ENCODE peak calls at places on chromosomes 13 and 19, in seven cellular contexts. F is GM12878, R is BJ, T is mammary epithelial cell, D is PC-3, E is esophagus squamous epithelium, V is cardiac muscle cell. C is an unnamed sample.
A peak's percentile ranks its signal among the peaks of the same experiment; 100 is the strongest.

GRCh38 chr19:10984166-10984735 is 23.4 kb downstream of the SMARCA4 start:
- DNase-seq in F (no peak), R (no peak), D (no peak), E (no peak), V (no peak), T (no peak), C (no peak)

GRCh38 chr19:418761-419632 is 10.1 kb upstream of the C2CD4C start:
- DNase-seq in E (no peak), R (no peak), D (no peak), F (no peak), V (no peak), T (no peak), C (no peak)

GRCh38 chr19:57363734-57364181 is 407 bp downstream of the TRAPPC2B start:
- DNase-seq in V (peak; percentile 23), T (no peak), R (no peak), D (no peak), F (no peak), E (no peak), C (no peak)

GRCh38 chr19:33202546-33203507 is 8.7 kb downstream of the LRP3 start:
- DNase-seq in F (no peak), T (no peak), V (no peak), D (no peak), R (no peak), E (no peak), C (no peak)

GRCh38 chr13:44692173-44692713 is 116.1 kb upstream of the TSC22D1 start:
- DNase-seq in V (no peak), T (peak; percentile 52), R (no peak), D (peak; percentile 33), F (no peak), E (no peak), C (no peak)

GRCh38 chr19:8084152-8084551 is 31.6 kb downstream of the CCL25 start:
- DNase-seq in T (no peak), E (no peak), R (no peak), F (no peak), V (no peak), D (no peak), C (no peak)

GRCh38 chr19:41920878-41921277 is 7.4 kb downstream of the ERFL start:
- DNase-seq in V (no peak), E (no peak), D (no peak), F (no peak), T (no peak), R (no peak), C (no peak)

GRCh38 chr19:7442423-7442822 is 46.4 kb downstream of the PEX11G start:
- DNase-seq in E (no peak), F (no peak), D (no peak), R (no peak), T (no peak), V (no peak), C (no peak)

GRCh38 chr19:12800873-12801465 is 631 bp downstream of the PRDX2 start:
- DNase-seq in E (no peak), T (no peak), V (peak; percentile 60), D (peak; percentile 22), R (no peak), F (no peak), C (no peak)

GRCh38 chr13:31200636-31200970 is 828 bp downstream of the B3GLCT start:
- DNase-seq in R (no peak), E (no peak), T (no peak), V (peak; percentile 74), F (no peak), D (peak; percentile 31), C (no peak)

GRCh38 chr13:67438465-67438864 is 208.3 kb upstream of the PCDH9 start:
- DNase-seq in E (no peak), F (no peak), V (peak; percentile 44), D (peak; percentile 4), T (no peak), R (no peak), C (no peak)

GRCh38 chr13:109256866-109257760 is 529.3 kb downstream of the IRS2 start:
- DNase-seq in V (peak; percentile 59), T (peak; percentile 100), R (peak; percentile 94), D (peak; percentile 93), F (no peak), E (no peak), C (no peak)

GRCh38 chr13:111665691-111666095 is 345.3 kb downstream of the TEX29 start:
- DNase-seq in T (no peak), F (no peak), E (no peak), R (no peak), D (no peak), V (no peak), C (no peak)

GRCh38 chr13:83274679-83275078 is 607.6 kb downstream of the SLITRK1 start:
- DNase-seq in D (no peak), V (no peak), E (no peak), T (no peak), F (no peak), R (no peak), C (no peak)

GRCh38 chr19:4555657-4556561 is 3.6 kb downstream of the SEMA6B start:
- DNase-seq in V (no peak), D (peak; percentile 72), E (no peak), R (no peak), T (no peak), F (no peak), C (no peak)

GRCh38 chr19:12779162-12779993 is 4.0 kb upstream of the HOOK2 start:
- DNase-seq in D (peak; percentile 27), F (no peak), V (peak; percentile 58), R (no peak), E (no peak), T (peak; percentile 32), C (peak; percentile 56)

GRCh38 chr19:41545547-41545946 is 30.4 kb upstream of the CEACAM21 start:
- DNase-seq in V (no peak), F (no peak), T (no peak), E (no peak), D (no peak), R (no peak), C (no peak)

GRCh38 chr19:10835089-10835753 is 791 bp downstream of the TMED1 start:
- DNase-seq in V (no peak), T (peak; percentile 18), D (peak; percentile 29), E (no peak), R (no peak), F (no peak), C (no peak)

GRCh38 chr13:31349156-31349555 is 149.4 kb downstream of the B3GLCT start:
- DNase-seq in D (no peak), E (no peak), V (no peak), F (no peak), R (no peak), T (no peak), C (no peak)

GRCh38 chr19:12603714-12604113 is 6.9 kb downstream of the ZNF490 start:
- DNase-seq in T (no peak), D (no peak), R (no peak), F (peak; percentile 69), E (no peak), V (no peak), C (peak; percentile 46)

DNA sequence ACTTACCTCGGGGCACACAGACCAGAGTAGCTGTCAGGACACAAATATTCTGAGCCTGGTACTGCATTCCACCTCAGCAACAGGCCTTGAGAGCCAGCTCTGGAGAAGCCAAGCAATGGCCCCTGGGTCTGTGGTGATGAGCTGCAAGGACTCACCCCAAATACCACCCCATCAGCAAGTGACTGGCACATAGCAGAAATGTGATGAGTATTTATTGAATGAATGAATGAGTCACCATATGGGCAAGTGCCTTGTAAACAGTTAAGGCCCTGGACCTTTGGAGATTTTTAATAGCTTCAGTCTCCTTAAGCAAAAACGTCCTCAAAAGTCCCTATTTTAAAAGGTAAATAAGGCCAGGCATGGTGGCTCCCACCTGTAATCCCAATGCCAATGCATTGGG is 18.2 kb downstream of the GSX1 start:
- DNase-seq in E (no peak), R (no peak), T (peak; percentile 54), V (no peak), D (peak; percentile 69), F (no peak), C (no peak)
- H3K27me3 ChIP-seq in E (no peaks in the 10 kb centered on the region), R (peaks cover 8% of the 10 kb centered on the region), T (no peaks in the 10 kb centered on the region), V (peaks cover 97% of the 10 kb centered on the region), D (peaks cover 3% of the 10 kb centered on the region), F (no peaks in the 10 kb centered on the region), C (peaks cover 4% of the 10 kb centered on the region)

GRCh38 chr19:5823579-5824281 is 15.8 kb downstream of the FUT6 start:
- DNase-seq in F (no peak), D (peak; percentile 65), V (no peak), R (no peak), E (no peak), T (no peak), C (no peak)
- TF ChIP-seq CTCF in F (peak; percentile 13), D (peak; percentile 69), V (no peak), R (peak; percentile 14), E (peak; percentile 15), T (no peak), C (no peak)

GRCh38 chr19:44752123-44752815 is 3.8 kb downstream of the BCL3 start:
- DNase-seq in F (no peak), T (no peak), E (no peak), D (no peak), V (no peak), R (no peak), C (no peak)
- H3K4me3 ChIP-seq in F (peak overlapping the region; percentile 98), T (no peak overlapping the region), E (peak overlapping the region; percentile 70), D (peak overlapping the region; percentile 23), V (no peak overlapping the region), R (no peak overlapping the region), C (no peak overlapping the region)

DNA sequence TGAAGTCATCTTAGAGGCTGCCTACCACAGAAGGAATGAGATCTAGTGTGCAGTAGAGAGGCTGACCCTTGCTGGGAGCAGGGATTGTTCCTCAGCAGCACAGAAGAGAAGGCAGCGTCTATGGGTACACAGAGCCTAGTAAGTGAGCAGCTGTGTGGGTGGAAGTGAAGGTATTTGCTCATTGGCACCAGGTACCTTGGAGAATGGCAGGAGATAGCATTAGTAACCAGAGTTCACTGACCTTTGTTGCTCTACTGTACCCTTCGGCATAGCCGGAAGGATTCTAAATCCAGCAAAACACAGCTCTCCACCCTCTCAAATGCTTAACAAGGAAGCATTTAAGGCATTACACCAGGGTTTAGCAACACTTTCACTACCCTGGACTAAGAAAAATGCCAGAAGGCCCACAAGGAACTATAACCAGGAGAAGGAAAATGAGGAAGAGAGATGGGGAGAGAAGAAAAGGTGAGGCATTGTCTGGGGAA is 12.3 kb downstream of the SOX21 start:
- DNase-seq in R (no peak), E (no peak), V (no peak), F (no peak), T (no peak), D (no peak), C (no peak)
- H3K27me3 ChIP-seq in R (peaks cover 49% of the 10 kb centered on the region), E (peaks cover 5% of the 10 kb centered on the region), V (peaks cover 83% of the 10 kb centered on the region), F (peaks cover 8% of the 10 kb centered on the region), T (peaks cover 30% of the 10 kb centered on the region), D (no peaks in the 10 kb centered on the region), C (no peaks in the 10 kb centered on the region)

DNA sequence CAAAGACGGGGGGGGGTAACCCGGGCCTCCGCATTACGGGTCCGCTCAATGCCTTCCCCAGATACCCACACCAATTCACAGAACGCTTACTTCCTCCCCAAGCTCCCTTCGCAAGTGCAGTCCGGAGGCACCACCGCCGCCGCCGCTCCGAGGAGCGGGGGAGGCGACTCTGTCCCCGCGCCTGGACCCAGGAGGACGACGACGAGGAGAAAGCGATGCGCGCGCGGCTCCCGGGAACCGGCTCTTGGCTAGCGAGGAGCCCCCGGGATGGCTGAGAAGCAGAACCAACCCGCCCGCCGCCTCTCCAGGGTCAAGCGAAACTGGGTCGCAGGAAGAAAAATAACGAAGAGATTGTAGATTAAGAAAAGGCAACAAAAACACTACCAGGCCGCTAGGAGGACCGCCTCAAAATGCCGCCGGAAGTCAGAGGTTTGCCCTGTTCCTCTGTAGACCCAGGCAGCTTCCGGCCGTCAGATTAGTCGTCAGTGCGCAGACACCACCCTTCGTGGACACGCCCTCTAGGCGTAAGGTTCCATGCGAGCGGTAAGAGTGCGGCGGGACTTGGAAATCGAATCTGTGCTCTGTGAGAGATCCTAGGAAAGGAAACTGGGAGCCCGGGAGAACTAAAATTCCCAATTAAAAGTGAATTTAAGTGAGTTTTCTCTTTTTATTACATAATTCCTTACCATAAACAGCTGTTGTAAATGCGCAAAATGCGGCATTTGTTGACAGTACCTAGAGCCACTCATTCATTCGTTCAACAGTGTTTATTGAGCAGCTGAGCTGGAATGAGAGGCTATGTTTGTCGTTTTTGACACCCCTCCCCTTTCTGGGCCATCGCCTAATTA is at the start of gene ZC3H13:
- DNase-seq in D (peak; percentile 92), E (peak; percentile 72), T (peak; percentile 95), R (peak; percentile 75), V (peak; percentile 96), F (peak; percentile 69), C (peak; percentile 85)
- TF ChIP-seq CTCF in D (peak; percentile 28), E (peak; percentile 27), T (no peak), R (peak; percentile 36), V (peak; percentile 33), F (peak; percentile 34), C (no peak)